ENCODE peak calls at places on chromosome 16, in seven cellular contexts. One of them, this sample, is unnamed.

GRCh38 chr16:3456374-3456773 is 12.9 kb downstream of the NAA60 start:
- DNase-seq in AG04450: no peak
- DNase-seq in CD8-positive, alpha-beta T cell: no peak
- DNase-seq in pulmonary artery endothelial cell: no peak
- DNase-seq in stimulated activated CD4-positive, alpha-beta T cell treated with anti-CD3 and anti-CD28 coated beads, Interleukin-1b, Interleukin-23, amount 100 ng/mL, for 4 hours: no peak
- DNase-seq in GM10248: no peak
- DNase-seq in H7: no peak
- DNase-seq in this sample: no peak

GRCh38 chr16:964696-965395 is 5.9 kb downstream of the LMF1 start:
- DNase-seq in AG04450: no peak
- DNase-seq in CD8-positive, alpha-beta T cell: no peak
- DNase-seq in pulmonary artery endothelial cell: no peak
- DNase-seq in stimulated activated CD4-positive, alpha-beta T cell treated with anti-CD3 and anti-CD28 coated beads, Interleukin-1b, Interleukin-23, amount 100 ng/mL, for 4 hours: peak; percentile 42
- DNase-seq in GM10248: no peak
- DNase-seq in H7: no peak
- DNase-seq in this sample: peak; percentile 58

GRCh38 chr16:27174007-27174406 is 29.3 kb upstream of the KDM8 start:
- DNase-seq in AG04450: no peak
- DNase-seq in CD8-positive, alpha-beta T cell: peak; percentile 51
- DNase-seq in pulmonary artery endothelial cell: no peak
- DNase-seq in stimulated activated CD4-positive, alpha-beta T cell treated with anti-CD3 and anti-CD28 coated beads, Interleukin-1b, Interleukin-23, amount 100 ng/mL, for 4 hours: no peak
- DNase-seq in GM10248: no peak
- DNase-seq in H7: no peak
- DNase-seq in this sample: no peak

GRCh38 chr16:73202176-73202729 is 154.3 kb upstream of the ZFHX3 start:
- DNase-seq in AG04450: peak; percentile 93
- DNase-seq in CD8-positive, alpha-beta T cell: no peak
- DNase-seq in pulmonary artery endothelial cell: no peak
- DNase-seq in stimulated activated CD4-positive, alpha-beta T cell treated with anti-CD3 and anti-CD28 coated beads, Interleukin-1b, Interleukin-23, amount 100 ng/mL, for 4 hours: no peak
- DNase-seq in GM10248: no peak
- DNase-seq in H7: no peak
- DNase-seq in this sample: peak; percentile 95

GRCh38 chr16:149024-149675 is 3.3 kb upstream of the HBZ start:
- DNase-seq in AG04450: peak; percentile 11
- DNase-seq in CD8-positive, alpha-beta T cell: no peak
- DNase-seq in pulmonary artery endothelial cell: no peak
- DNase-seq in stimulated activated CD4-positive, alpha-beta T cell treated with anti-CD3 and anti-CD28 coated beads, Interleukin-1b, Interleukin-23, amount 100 ng/mL, for 4 hours: no peak
- DNase-seq in GM10248: no peak
- DNase-seq in H7: no peak
- DNase-seq in this sample: peak; percentile 82

GRCh38 chr16:88619859-88620655 is 18.3 kb upstream of the IL17C start:
- DNase-seq in AG04450: peak; percentile 89
- DNase-seq in CD8-positive, alpha-beta T cell: peak; percentile 63
- DNase-seq in pulmonary artery endothelial cell: no peak
- DNase-seq in stimulated activated CD4-positive, alpha-beta T cell treated with anti-CD3 and anti-CD28 coated beads, Interleukin-1b, Interleukin-23, amount 100 ng/mL, for 4 hours: no peak
- DNase-seq in GM10248: no peak
- DNase-seq in H7: no peak
- DNase-seq in this sample: no peak

GRCh38 chr16:50699345-50700159 is 6.1 kb downstream of the NOD2 start:
- DNase-seq in AG04450: no peak
- DNase-seq in CD8-positive, alpha-beta T cell: no peak
- DNase-seq in pulmonary artery endothelial cell: no peak
- DNase-seq in stimulated activated CD4-positive, alpha-beta T cell treated with anti-CD3 and anti-CD28 coated beads, Interleukin-1b, Interleukin-23, amount 100 ng/mL, for 4 hours: peak; percentile 38
- DNase-seq in GM10248: no peak
- DNase-seq in H7: peak; percentile 12
- DNase-seq in this sample: no peak

GRCh38 chr16:65919116-65919515 is 447.4 kb upstream of the CDH5 start:
- DNase-seq in AG04450: no peak
- DNase-seq in CD8-positive, alpha-beta T cell: no peak
- DNase-seq in pulmonary artery endothelial cell: no peak
- DNase-seq in stimulated activated CD4-positive, alpha-beta T cell treated with anti-CD3 and anti-CD28 coated beads, Interleukin-1b, Interleukin-23, amount 100 ng/mL, for 4 hours: no peak
- DNase-seq in GM10248: no peak
- DNase-seq in H7: no peak
- DNase-seq in this sample: no peak

GRCh38 chr16:50445603-50446250 is 76.9 kb upstream of the BRD7 start:
- DNase-seq in AG04450: no peak
- DNase-seq in CD8-positive, alpha-beta T cell: no peak
- DNase-seq in pulmonary artery endothelial cell: no peak
- DNase-seq in stimulated activated CD4-positive, alpha-beta T cell treated with anti-CD3 and anti-CD28 coated beads, Interleukin-1b, Interleukin-23, amount 100 ng/mL, for 4 hours: no peak
- DNase-seq in GM10248: no peak
- DNase-seq in H7: peak; percentile 72
- DNase-seq in this sample: no peak

GRCh38 chr16:81440888-81441663 is 3.5 kb upstream of the CMIP start:
- DNase-seq in AG04450: no peak
- DNase-seq in CD8-positive, alpha-beta T cell: no peak
- DNase-seq in pulmonary artery endothelial cell: no peak
- DNase-seq in stimulated activated CD4-positive, alpha-beta T cell treated with anti-CD3 and anti-CD28 coated beads, Interleukin-1b, Interleukin-23, amount 100 ng/mL, for 4 hours: no peak
- DNase-seq in GM10248: no peak
- DNase-seq in H7: no peak
- DNase-seq in this sample: no peak

GRCh38 chr16:84840687-84841627 is 21.2 kb downstream of the CRISPLD2 start:
- DNase-seq in AG04450: no peak
- DNase-seq in CD8-positive, alpha-beta T cell: no peak
- DNase-seq in pulmonary artery endothelial cell: no peak
- DNase-seq in stimulated activated CD4-positive, alpha-beta T cell treated with anti-CD3 and anti-CD28 coated beads, Interleukin-1b, Interleukin-23, amount 100 ng/mL, for 4 hours: no peak
- DNase-seq in GM10248: no peak
- DNase-seq in H7: peak; percentile 30
- DNase-seq in this sample: no peak

This sample was measured in EL.